ENCODE peak calls at places on chromosomes 6 and 20, in four cellular contexts. C is tibial artery, G is breast epithelium, V is heart right ventricle. Y is an unnamed sample.

GRCh38 chr6:129575378-129576118 is 134.4 kb downstream of the ARHGAP18 start:
- DNase-seq in V (peak), C (no peak), G (no peak), Y (no peak)

GRCh38 chr6:158207452-158207788 is 39.3 kb downstream of the GTF2H5 start:
- DNase-seq in C (no peak), V (no peak), G (no peak), Y (no peak)

GRCh38 chr6:167930300-167930699 is 67.2 kb upstream of the KIF25 start:
- DNase-seq in V (no peak), C (no peak), G (no peak), Y (no peak)

GRCh38 chr6:10398439-10399218 is 16.2 kb downstream of the TFAP2A start:
- DNase-seq in V (no peak), C (no peak), G (no peak), Y (no peak)

GRCh38 chr6:155327326-155328073 is 13.2 kb upstream of the TFB1M start:
- DNase-seq in V (peak), C (peak), G (no peak), Y (no peak)

GRCh38 chr20:56202493-56203077 is 45.9 kb upstream of the MC3R start:
- DNase-seq in C (no peak), V (no peak), G (no peak), Y (no peak)

GRCh38 chr6:20686142-20686541 is 151.9 kb downstream of the CDKAL1 start:
- DNase-seq in G (no peak), C (no peak), V (no peak), Y (no peak)

GRCh38 chr20:57160985-57161384 is 105.5 kb downstream of the BMP7 start:
- DNase-seq in C (no peak), V (no peak), G (no peak), Y (no peak)

GRCh38 chr6:119037941-119038623 is 40.4 kb downstream of the FAM184A start:
- DNase-seq in G (no peak), C (no peak), V (no peak), Y (no peak)

GRCh38 chr20:25198663-25199363 is 3.3 kb downstream of the ENTPD6 start:
- DNase-seq in G (no peak), V (no peak), C (no peak), Y (no peak)

GRCh38 chr6:142947702-142948480 is 2.9 kb upstream of the HIVEP2 start:
- DNase-seq in C (no peak), V (no peak), G (no peak), Y (no peak)

GRCh38 chr20:45268531-45268930 is 14.2 kb upstream of the SLPI start:
- DNase-seq in G (no peak), C (no peak), V (no peak), Y (no peak)

GRCh38 chr6:135310291-135310690 is 129.2 kb downstream of the MYB start:
- DNase-seq in C (no peak), G (no peak), V (no peak), Y (no peak)

GRCh38 chr6:17768881-17769280 is 62.2 kb upstream of the NUP153 start:
- DNase-seq in C (no peak), V (no peak), G (no peak), Y (no peak)

GRCh38 chr6:135215563-135215962 is 34.5 kb downstream of the MYB start:
- DNase-seq in C (no peak), V (no peak), G (no peak), Y (no peak)

GRCh38 chr20:63969851-63970713 is at the start of gene ZNF512B:
- DNase-seq in G (no peak), V (peak), C (peak), Y (peak)

GRCh38 chr6:137494281-137494966 is at the start of gene OLIG3:
- DNase-seq in G (no peak), V (no peak), C (no peak), Y (no peak)

GRCh38 chr20:57435498-57436222 is 44.5 kb downstream of the RBM38 start:
- DNase-seq in C (peak), V (peak), G (peak), Y (no peak)

GRCh38 chr6:148693882-148694484 is 52.8 kb upstream of the UST start:
- DNase-seq in V (no peak), G (no peak), C (no peak), Y (peak)

GRCh38 chr20:37823276-37823980 is 79.5 kb upstream of the VSTM2L start:
- DNase-seq in G (no peak), C (no peak), V (no peak), Y (no peak)

GRCh38 chr6:126156973-126157372 is 170.6 kb downstream of the TRMT11 start:
- DNase-seq in V (no peak), C (no peak), G (no peak), Y (no peak)

GRCh38 chr6:158564243-158565121 is 4.6 kb downstream of the TMEM181 start:
- DNase-seq in V (no peak), C (no peak), G (peak), Y (no peak)

GRCh38 chr20:11195899-11196558 is 522.2 kb upstream of the JAG1 start:
- DNase-seq in G (no peak), V (peak), C (no peak), Y (no peak)

GRCh38 chr20:1505871-1506270 is 14.7 kb upstream of the SIRPB2 start:
- DNase-seq in V (no peak), G (no peak), C (no peak), Y (no peak)

GRCh38 chr6:108839068-108839467 is 9.2 kb upstream of the ARMC2 start:
- DNase-seq in G (no peak), C (no peak), V (no peak), Y (no peak)

GRCh38 chr6:108837236-108837971 is 10.8 kb upstream of the ARMC2 start:
- DNase-seq in G (no peak), V (no peak), C (no peak), Y (no peak)

GRCh38 chr6:108836061-108836460 is 12.2 kb upstream of the ARMC2 start:
- DNase-seq in V (no peak), C (no peak), G (no peak), Y (no peak)

GRCh38 chr6:108840919-108841318 is 7.3 kb upstream of the ARMC2 start:
- DNase-seq in C (no peak), V (no peak), G (no peak), Y (no peak)

DNA sequence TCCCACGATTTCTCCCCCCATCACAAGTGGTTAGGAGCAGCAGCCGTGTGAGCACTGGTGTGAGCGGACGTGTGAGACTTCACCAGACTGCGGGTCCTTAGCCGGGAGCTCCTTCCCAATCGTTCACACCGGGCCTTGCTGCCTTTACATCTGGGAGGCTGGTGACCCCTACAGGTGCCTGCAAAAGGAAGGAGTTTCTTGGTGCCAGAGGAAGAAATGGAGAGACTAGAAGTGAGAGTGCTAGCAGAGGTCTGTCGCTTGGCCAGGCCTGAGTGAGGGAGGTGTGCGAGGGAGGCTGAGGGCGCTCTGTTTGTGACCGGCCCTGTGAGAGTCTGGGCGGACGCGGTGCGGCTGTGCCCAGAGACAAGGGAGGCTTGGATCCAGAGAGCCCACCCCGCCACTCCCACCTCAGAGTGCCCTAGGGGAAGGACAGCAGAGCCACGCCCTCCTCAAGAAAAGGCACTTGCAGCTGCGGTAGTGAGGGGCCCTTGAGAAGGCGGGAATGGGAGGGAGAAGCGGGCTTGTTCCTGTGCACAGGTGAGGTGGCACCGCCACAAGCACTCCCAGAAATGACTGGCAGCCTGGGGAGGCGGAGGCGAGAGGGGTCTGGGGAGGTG is 10.0 kb upstream of the ARMC2 start:
- DNase-seq in G (no peak), V (no peak), C (no peak), Y (no peak)
- TF ChIP-seq CTCF in G (no peak), V (no peak), C (no peak), Y (no peak)

DNA sequence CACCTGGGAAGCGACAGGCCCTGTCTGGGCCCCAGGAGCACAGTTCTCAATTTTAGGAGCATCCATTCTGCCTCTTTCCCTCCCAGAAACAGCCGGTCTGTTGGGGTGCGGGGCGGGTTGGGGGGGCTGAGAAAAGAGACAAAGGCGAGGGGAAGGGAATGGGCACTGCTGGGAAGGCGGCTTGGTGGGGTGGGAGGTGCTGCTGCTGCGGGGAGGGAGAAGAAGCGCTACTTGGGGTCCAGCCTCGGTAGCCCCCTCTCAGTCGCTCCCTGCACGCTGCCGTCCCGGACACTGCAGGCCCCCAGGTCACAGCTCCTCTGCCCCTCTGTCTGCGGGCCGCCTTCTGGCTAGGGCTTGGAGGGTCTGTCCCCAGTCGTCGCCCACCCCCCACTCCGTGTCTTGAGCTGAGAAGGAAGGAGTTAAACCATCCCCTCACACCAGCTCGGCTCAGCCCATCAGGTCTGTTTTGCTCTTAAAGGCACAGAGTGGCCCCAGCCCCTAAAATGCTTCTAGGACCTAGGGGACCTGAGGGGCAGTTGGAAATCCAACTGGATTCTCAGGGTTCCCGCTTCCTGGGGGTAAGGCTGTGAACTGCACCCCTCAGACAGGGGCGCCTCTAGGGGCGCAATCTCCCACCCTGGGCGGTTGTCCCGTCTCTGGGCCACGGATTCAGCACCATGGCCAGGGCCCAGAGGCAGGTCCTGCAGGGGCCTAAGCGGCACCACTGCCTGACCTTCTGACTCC is 740 bp downstream of the GDAP1L1 start:
- DNase-seq in V (peak), G (no peak), C (no peak), Y (no peak)
- TF ChIP-seq CTCF in V (peak), G (no peak), C (no peak), Y (no peak)

GRCh38 chr6:3603443-3604130 is 146.7 kb upstream of the SLC22A23 start:
- DNase-seq in G (no peak), C (no peak), V (no peak), Y (no peak)
- TF ChIP-seq CTCF in G (no peak), C (no peak), V (no peak), Y (no peak)

GRCh38 chr6:43759926-43760798 is 9.8 kb upstream of the VEGFA start:
- DNase-seq in V (no peak), C (no peak), G (no peak), Y (no peak)

GRCh38 chr6:43760799-43761168 is 9.2 kb upstream of the VEGFA start:
- DNase-seq in V (no peak), C (no peak), G (no peak), Y (no peak)

GRCh38 chr6:43759157-43759925 is 10.7 kb upstream of the VEGFA start:
- DNase-seq in C (no peak), G (no peak), V (no peak), Y (no peak)

GRCh38 chr6:43757966-43758616 is 11.9 kb upstream of the VEGFA start:
- DNase-seq in G (no peak), V (no peak), C (no peak), Y (no peak)

DNA sequence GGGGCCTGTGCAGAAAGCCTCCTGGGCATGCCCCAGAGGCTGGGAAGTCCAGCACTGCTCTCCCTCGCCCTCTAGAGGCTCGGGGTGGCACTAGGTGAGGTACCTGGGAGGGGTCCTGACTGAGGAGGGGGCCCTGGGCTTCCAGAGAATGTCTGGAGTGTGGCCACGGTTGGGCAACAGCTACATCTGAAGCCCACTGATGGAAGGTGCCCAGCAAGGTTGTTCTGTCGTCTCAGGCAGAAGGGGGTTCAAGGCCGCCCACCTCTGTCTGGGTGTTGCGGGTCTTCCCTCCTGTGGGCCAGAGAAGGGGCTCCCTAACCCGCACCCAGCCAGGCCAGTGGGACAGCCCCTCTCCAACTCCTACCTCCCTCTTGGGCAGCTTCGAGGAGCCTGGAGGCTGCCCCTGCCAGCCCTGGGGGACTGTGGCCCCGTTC is 11.4 kb upstream of the VEGFA start:
- DNase-seq in C (no peak), V (no peak), G (no peak), Y (peak)
- TF ChIP-seq CTCF in C (peak), V (peak), G (peak), Y (no peak)

DNA sequence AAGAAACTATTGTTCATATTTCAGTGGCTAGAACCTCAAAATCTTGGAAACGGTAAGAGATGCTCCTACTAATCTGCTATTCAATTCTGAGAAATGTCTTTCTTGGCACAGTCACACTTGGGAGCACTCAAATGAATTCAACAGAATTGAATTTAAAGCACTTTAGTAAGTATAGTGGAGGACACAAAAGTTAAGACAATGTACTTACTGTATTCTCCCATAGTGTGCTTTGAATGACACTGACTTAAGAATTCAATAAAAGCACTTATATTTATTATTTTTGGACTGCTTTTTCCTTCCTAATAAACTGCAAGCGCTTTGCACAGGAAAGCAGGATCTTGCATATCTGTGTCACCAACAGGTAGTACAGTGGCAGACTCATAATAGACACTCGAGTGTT is 156.1 kb upstream of the RIMS1 start:
- DNase-seq in V (no peak), G (no peak), C (no peak), Y (no peak)
- TF ChIP-seq CTCF in V (no peak), G (no peak), C (no peak), Y (no peak)

GRCh38 chr20:2914160-2914559 is 40.9 kb downstream of the PTPRA start:
- DNase-seq in V (no peak), C (no peak), G (no peak), Y (no peak)
- TF ChIP-seq CTCF in V (no peak), C (no peak), G (no peak), Y (no peak)

DNA sequence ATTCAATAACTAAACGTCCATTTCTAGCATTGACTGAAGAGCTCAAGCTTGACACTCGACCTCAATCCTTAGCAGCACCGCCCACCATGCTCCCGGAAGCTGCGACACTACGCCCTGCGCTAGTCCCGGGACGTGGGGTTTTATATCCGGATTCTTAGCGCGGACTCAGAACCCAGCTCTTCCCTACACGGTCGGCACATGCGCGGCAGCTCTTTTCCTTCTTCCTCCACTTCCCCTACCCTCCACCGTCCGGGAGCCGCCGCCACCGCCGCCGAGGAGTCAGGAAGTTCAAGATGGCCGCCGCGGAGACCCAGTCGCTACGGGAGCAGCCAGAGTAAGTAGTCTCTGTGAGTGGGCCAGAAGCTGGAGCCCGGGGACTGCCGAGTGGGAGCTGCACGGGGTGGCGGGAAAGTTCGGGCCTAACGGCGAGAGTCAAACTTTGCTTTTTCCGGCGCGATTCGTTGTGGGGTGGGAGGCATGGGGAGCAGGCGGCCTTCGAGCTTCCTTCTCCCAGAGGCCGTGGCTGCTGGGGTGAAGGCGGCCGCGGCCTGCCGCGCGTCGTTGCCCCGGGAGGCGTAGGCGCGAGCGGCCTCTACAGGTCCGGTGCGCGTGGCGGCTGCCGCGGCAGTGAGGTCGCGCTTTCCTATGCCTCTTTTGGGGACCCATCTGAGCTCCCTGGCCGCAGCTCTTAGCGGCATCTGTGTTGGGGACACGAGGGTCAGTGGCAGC is 57.6 kb downstream of the FAM217A start:
- DNase-seq in C (peak), G (peak), V (peak), Y (peak)
- TF ChIP-seq CTCF in C (peak), G (peak), V (peak), Y (no peak)

GRCh38 chr6:73264446-73264845 is 1.4 kb upstream of the KHDC1 start:
- DNase-seq in C (no peak), V (no peak), G (no peak), Y (no peak)

GRCh38 chr6:73262701-73263569 is at the start of gene KHDC1:
- DNase-seq in G (no peak), C (peak), V (peak), Y (peak)

GRCh38 chr6:73258721-73259120 is 4.3 kb downstream of the KHDC1 start:
- DNase-seq in G (no peak), C (no peak), V (no peak), Y (no peak)

GRCh38 chr6:73263570-73263909 is 544 bp upstream of the KHDC1 start:
- DNase-seq in V (no peak), C (no peak), G (no peak), Y (no peak)
- TF ChIP-seq CTCF in V (no peak), C (no peak), G (no peak), Y (no peak)

GRCh38 chr20:9467995-9468394 is 46.4 kb upstream of the LAMP5 start:
- DNase-seq in C (no peak), V (no peak), G (no peak), Y (no peak)
- TF ChIP-seq CTCF in C (no peak), V (peak), G (no peak), Y (no peak)

GRCh38 chr20:51610761-51611624 is 68.5 kb upstream of the NFATC2 start:
- DNase-seq in G (no peak), V (no peak), C (no peak), Y (no peak)

GRCh38 chr20:51611625-51611890 is 69.0 kb upstream of the NFATC2 start:
- DNase-seq in V (no peak), G (no peak), C (no peak), Y (no peak)

GRCh38 chr20:51612896-51613295 is 70.4 kb upstream of the NFATC2 start:
- DNase-seq in V (no peak), C (no peak), G (no peak), Y (no peak)

GRCh38 chr20:51616060-51616459 is 73.5 kb upstream of the NFATC2 start:
- DNase-seq in V (no peak), G (no peak), C (no peak), Y (no peak)

GRCh38 chr20:51613576-51613975 is 71.1 kb upstream of the NFATC2 start:
- DNase-seq in V (no peak), G (no peak), C (no peak), Y (no peak)
- TF ChIP-seq CTCF in V (no peak), G (no peak), C (no peak), Y (no peak)

Y was measured in activated B cell treated with CpG ODN at 0.5 μM for 24 hours.